ENCODE peak calls at places on chromosome 20, in five cellular contexts. Z, K, R, F and C are unnamed samples.

GRCh38 chr20:14406495-14406894 is 69.1 kb upstream of the FLRT3 start:
- DNase-seq in Z (no peak), K (no peak), R (no peak), F (no peak), C (no peak)

GRCh38 chr20:51389543-51389924 is 153.0 kb downstream of the NFATC2 start:
- DNase-seq in Z (no peak), K (no peak), R (no peak), F (no peak), C (no peak)

GRCh38 chr20:2101057-2101934 is at the start of gene STK35:
- DNase-seq in Z (peak), K (no peak), R (peak), F (no peak), C (no peak)

GRCh38 chr20:56778765-56779195 is 149.7 kb downstream of the TFAP2C start:
- DNase-seq in Z (no peak), K (no peak), R (no peak), F (no peak), C (no peak)

GRCh38 chr20:1945134-1945618 is 48.7 kb downstream of the PDYN start:
- DNase-seq in Z (peak), K (no peak), R (no peak), F (no peak), C (no peak)

GRCh38 chr20:35837577-35838195 is 65.9 kb downstream of the PHF20 start:
- DNase-seq in Z (no peak), K (no peak), R (no peak), F (no peak), C (no peak)

GRCh38 chr20:22382742-22383141 is 201.6 kb downstream of the FOXA2 start:
- DNase-seq in Z (no peak), K (no peak), R (no peak), F (no peak), C (no peak)

GRCh38 chr20:7232796-7233195 is 465.3 kb downstream of the BMP2 start:
- DNase-seq in Z (no peak), K (no peak), R (no peak), F (no peak), C (no peak)

GRCh38 chr20:16475225-16475624 is 98.0 kb downstream of the KIF16B start:
- DNase-seq in Z (no peak), K (no peak), R (no peak), F (no peak), C (no peak)

GRCh38 chr20:48975955-48976354 is 54.4 kb downstream of the ARFGEF2 start:
- DNase-seq in Z (no peak), K (no peak), R (no peak), F (no peak), C (no peak)

GRCh38 chr20:62980970-62981369 is 25.8 kb downstream of the BHLHE23 start:
- DNase-seq in Z (no peak), K (no peak), R (no peak), F (no peak), C (peak)

GRCh38 chr20:57991211-57991841 is 237.1 kb downstream of the ANKRD60 start:
- DNase-seq in Z (no peak), K (no peak), R (no peak), F (no peak), C (no peak)

GRCh38 chr20:44370639-44371218 is 15.2 kb downstream of the HNF4A start:
- DNase-seq in Z (no peak), K (no peak), R (no peak), F (no peak), C (no peak)

GRCh38 chr20:50380697-50381040 is 129.5 kb upstream of the PTPN1 start:
- DNase-seq in Z (peak), K (no peak), R (no peak), F (no peak), C (no peak)

GRCh38 chr20:8757146-8757545 is 311.7 kb upstream of the PLCB4 start:
- DNase-seq in Z (peak), K (no peak), R (no peak), F (no peak), C (no peak)

GRCh38 chr20:29742699-29743100 is 1514.8 kb upstream of the DEFB115 start:
- DNase-seq in Z (no peak), K (no peak), R (no peak), F (no peak), C (no peak)

GRCh38 chr20:45920795-45921617 is 9.1 kb upstream of the PLTP start:
- DNase-seq in Z (no peak), K (no peak), R (no peak), F (no peak), C (no peak)

GRCh38 chr20:41715525-41715924 is 97.3 kb upstream of the CHD6 start:
- DNase-seq in Z (no peak), K (no peak), R (no peak), F (no peak), C (no peak)

GRCh38 chr20:38290829-38291581 is 13.0 kb upstream of the BPI start:
- DNase-seq in Z (peak), K (no peak), R (peak), F (no peak), C (no peak)

GRCh38 chr20:40763646-40764295 is 74.7 kb upstream of the MAFB start:
- DNase-seq in Z (peak), K (no peak), R (no peak), F (no peak), C (no peak)

GRCh38 chr20:44598413-44599290 is 16.3 kb downstream of the PKIG start:
- DNase-seq in Z (peak), K (no peak), R (no peak), F (no peak), C (no peak)

GRCh38 chr20:32632461-32633354 is 41.0 kb downstream of the C20orf203 start:
- DNase-seq in Z (no peak), K (no peak), R (no peak), F (no peak), C (no peak)

GRCh38 chr20:45872626-45873025 is 8.4 kb upstream of the ZSWIM1 start:
- DNase-seq in Z (no peak), K (no peak), R (no peak), F (no peak), C (no peak)

GRCh38 chr20:31691646-31692275 is 30.9 kb downstream of the BCL2L1 start:
- DNase-seq in Z (no peak), K (no peak), R (no peak), F (no peak), C (no peak)

GRCh38 chr20:14986026-14986655 is 648.7 kb upstream of the FLRT3 start:
- DNase-seq in Z (no peak), K (no peak), R (no peak), F (no peak), C (no peak)